ENCODE peak calls at places on chromosomes 16 and 17, in six cellular contexts. Y is tibial nerve, O is HepG2, I is adrenal gland, A is uterus, J is H1. V is an unnamed sample.

GRCh38 chr16:81313731-81314602 is 795 bp upstream of the GAN start:
- DNase-seq in O (peak), J (peak), I (no peak), A (no peak), Y (no peak), V (peak)

GRCh38 chr16:48011466-48011865 is 144.3 kb downstream of the ABCC12 start:
- DNase-seq in J (no peak), O (no peak), A (no peak), I (no peak), Y (no peak), V (no peak)

GRCh38 chr16:19068237-19068815 is 912 bp downstream of the COQ7 start:
- DNase-seq in A (no peak), J (no peak), I (peak), Y (no peak), O (no peak), V (peak)

GRCh38 chr16:57091990-57092785 is at the start of gene CPNE2:
- DNase-seq in J (no peak), O (no peak), I (peak), A (peak), Y (no peak), V (no peak)

GRCh38 chr17:17886253-17886652 is 49.5 kb upstream of the SREBF1 start:
- DNase-seq in I (no peak), Y (no peak), J (no peak), A (peak), O (no peak), V (no peak)

GRCh38 chr17:38915639-38915995 is 9.8 kb upstream of the LASP1NB start:
- DNase-seq in I (no peak), J (no peak), O (no peak), Y (peak), A (peak), V (no peak)

GRCh38 chr16:87186440-87186839 is 130.8 kb downstream of the C16orf95 start:
- DNase-seq in J (no peak), Y (no peak), A (no peak), I (no peak), O (no peak), V (no peak)

GRCh38 chr17:59378621-59379194 is 47.3 kb downstream of the YPEL2 start:
- DNase-seq in I (no peak), J (no peak), O (no peak), A (peak), Y (no peak), V (no peak)

GRCh38 chr17:32794533-32795246 is 82.2 kb downstream of the MYO1D start:
- DNase-seq in J (no peak), O (peak), Y (no peak), A (no peak), I (no peak), V (peak)

GRCh38 chr16:57255686-57256415 is 10.8 kb downstream of the ARL2BP start:
- DNase-seq in J (no peak), O (no peak), I (no peak), Y (no peak), A (no peak), V (no peak)

GRCh38 chr16:22366889-22367288 is 7.5 kb downstream of the CDR2 start:
- DNase-seq in Y (no peak), J (no peak), I (no peak), A (no peak), O (no peak), V (no peak)

GRCh38 chr17:77235370-77236080 is 94.8 kb downstream of the SEC14L1 start:
- DNase-seq in O (no peak), J (no peak), I (peak), A (peak), Y (no peak), V (no peak)

GRCh38 chr16:3950343-3951193 is 70.1 kb upstream of the CREBBP start:
- DNase-seq in Y (peak), O (no peak), A (peak), J (no peak), I (peak), V (no peak)

GRCh38 chr16:83967838-83968482 is at the start of gene NECAB2:
- DNase-seq in I (no peak), O (no peak), A (no peak), J (no peak), Y (no peak), V (peak)

GRCh38 chr16:86363057-86363490 is 147.3 kb upstream of the FOXF1 start:
- DNase-seq in A (no peak), J (no peak), I (no peak), O (no peak), Y (no peak), V (no peak)

GRCh38 chr17:49843774-49844350 is 4.0 kb downstream of the TAC4 start:
- DNase-seq in O (no peak), A (no peak), I (no peak), J (no peak), Y (no peak), V (peak)

GRCh38 chr16:73068546-73069401 is 20.8 kb upstream of the ZFHX3 start:
- DNase-seq in O (peak), A (peak), I (peak), J (no peak), Y (peak), V (no peak)
- TF ChIP-seq POLR2A in O (no peak), A (peak), I (peak), J (no peak), Y (peak), V (no peak)

DNA sequence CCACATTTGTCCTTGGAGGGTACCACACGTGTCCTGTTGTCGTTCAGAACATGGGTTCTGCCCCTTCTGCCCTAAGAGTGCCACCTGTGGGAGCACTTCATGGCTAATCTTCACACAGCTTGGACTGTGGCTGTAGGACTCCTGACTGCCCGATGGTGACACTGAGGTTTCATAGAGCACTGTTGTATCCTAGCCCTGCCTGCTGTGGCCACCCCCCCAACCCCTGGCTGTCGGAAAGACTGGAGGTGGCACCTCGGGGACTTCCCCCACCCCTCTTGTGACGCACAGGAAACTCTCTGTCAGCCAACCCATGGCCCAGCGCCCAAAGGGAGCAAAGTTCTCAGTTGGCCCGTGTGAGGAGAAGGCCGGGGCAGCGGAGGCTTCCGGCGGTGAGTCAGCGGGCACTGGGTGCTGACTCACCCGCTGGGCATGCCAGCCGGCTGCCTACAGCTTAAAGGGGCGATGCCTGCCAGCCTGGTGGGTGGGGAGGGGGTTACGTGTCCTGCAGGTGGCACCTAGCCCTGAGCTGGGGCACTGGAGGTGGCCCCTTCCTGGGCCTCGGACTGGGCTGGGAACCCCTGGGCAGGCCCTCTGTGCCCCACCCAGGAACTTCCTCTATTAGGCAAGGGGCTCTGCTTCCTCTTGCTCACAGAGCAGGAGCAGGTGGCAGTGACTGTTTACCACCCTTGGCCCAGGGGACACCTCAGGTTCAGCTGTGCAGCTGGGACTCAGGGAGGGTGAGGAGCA is 3.4 kb downstream of the MAP2K3 start:
- DNase-seq in A (peak), I (peak), J (no peak), Y (peak), O (peak), V (peak)
- TF ChIP-seq POLR2A in A (no peak), I (peak), J (no peak), Y (peak), O (peak), V (peak)

GRCh38 chr17:36124879-36125824 is 21.5 kb downstream of the CCL4 start:
- DNase-seq in O (no peak), A (no peak), I (no peak), Y (no peak), J (no peak), V (peak)
- TF ChIP-seq POLR2A in O (no peak), A (no peak), I (no peak), Y (no peak), J (no peak), V (no peak)

GRCh38 chr16:68539704-68540370 is 746 bp downstream of the ZFP90 start:
- DNase-seq in I (no peak), O (no peak), A (no peak), J (no peak), Y (no peak), V (no peak)

GRCh38 chr16:68533937-68534336 is 5.2 kb upstream of the ZFP90 start:
- DNase-seq in J (no peak), Y (no peak), O (no peak), A (no peak), I (no peak), V (no peak)

DNA sequence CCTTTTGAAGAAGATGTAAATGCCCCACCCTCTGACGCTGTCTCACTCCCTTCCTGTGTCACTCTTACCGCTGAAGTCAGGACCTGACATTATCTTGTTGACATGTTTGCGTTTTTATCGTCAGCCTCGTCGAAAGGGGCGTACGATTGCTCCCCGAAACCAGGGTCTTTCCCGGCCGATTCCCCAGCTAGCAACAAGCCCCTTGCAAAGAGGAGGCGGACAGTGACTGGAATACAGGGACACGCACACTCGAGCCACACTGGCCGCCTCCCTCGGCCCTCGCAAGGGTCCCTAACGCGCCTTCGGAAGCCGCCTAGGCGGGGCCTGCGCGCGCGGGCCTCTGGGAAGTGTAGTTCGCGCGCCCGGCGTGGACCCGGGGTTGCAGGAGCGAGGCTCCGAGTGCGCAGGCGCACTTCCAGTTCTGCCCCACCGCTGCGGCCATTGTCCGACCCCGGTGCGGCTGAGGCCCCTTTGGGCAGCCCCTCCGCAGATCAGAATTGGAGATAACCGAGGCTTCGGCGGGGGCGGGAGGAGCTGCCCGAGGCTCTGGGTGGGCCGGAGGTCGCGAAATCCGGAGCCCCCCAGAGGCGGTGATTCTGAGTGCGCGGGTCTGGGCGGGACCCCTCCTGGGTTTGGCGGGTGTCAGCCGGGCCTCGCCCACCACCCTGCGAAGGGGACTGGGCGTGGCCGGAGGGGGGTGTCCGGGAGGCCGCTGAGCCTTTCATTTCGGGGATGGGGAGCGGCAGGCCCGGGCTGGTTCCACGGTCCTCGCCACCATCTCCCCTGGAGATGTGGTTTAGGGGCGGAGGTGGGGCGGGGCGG is at the start of gene ZFP90:
- DNase-seq in O (peak), Y (peak), I (peak), J (peak), A (peak), V (peak)
- TF ChIP-seq POLR2A in O (peak), Y (peak), I (peak), J (peak), A (no peak), V (peak)

GRCh38 chr17:64083571-64084085 is 46.3 kb downstream of the ERN1 start:
- DNase-seq in Y (no peak), A (no peak), J (no peak), I (no peak), O (no peak), V (no peak)

GRCh38 chr17:64084086-64084939 is 45.6 kb downstream of the ERN1 start:
- DNase-seq in O (peak), J (no peak), I (no peak), Y (no peak), A (no peak), V (peak)

GRCh38 chr17:64083093-64083492 is 46.9 kb downstream of the ERN1 start:
- DNase-seq in O (no peak), J (no peak), I (no peak), Y (no peak), A (no peak), V (no peak)

GRCh38 chr17:64080174-64080618 is 49.7 kb downstream of the ERN1 start:
- DNase-seq in Y (no peak), O (peak), I (no peak), J (no peak), A (no peak), V (no peak)

DNA sequence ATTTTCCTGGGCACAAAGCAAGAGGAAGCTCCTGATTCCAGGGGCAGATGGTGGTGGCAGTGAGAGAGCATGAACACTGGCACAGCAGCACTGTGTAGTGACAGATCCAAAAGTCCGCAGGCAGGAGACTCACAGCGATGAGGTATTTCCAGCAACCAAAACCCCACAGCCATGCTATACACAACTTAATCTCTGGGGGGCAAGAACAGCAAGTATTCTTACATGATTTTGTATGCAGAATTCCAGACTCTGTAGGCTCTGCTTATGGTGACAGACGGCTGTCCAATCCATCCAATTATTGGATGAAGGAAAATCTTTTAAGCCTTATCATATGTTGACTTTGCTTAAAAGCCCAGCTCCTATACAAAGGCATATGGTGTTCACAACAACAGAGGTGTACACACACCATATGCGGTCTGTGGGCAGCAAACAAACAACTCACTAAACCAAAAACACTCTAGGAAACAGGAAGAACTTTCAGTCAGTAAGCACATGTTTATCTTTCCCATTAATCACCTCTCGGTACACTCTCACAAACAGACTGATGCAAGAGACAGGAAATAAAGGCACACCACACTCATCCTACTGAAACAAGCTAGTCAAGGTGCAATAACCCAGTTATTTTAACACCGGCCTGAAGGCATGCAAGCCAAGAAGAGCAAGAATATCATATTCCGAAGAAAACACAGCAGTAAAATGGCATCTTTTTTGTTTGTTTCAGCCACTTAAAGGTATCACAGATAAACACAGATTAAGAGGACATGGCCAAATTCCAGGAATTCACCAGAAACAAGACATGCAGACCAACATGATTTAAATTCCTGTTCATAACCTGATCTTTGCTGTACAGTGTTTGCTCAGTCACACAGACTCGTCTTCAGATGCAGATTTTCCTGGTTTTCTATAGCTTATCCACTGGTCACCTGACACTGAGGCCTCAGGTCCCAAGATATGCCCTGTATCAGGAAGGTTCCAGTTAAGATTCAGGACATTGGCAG is 47.8 kb downstream of the ERN1 start:
- DNase-seq in J (no peak), I (no peak), O (peak), Y (no peak), A (no peak), V (peak)
- TF ChIP-seq POLR2A in J (no peak), I (no peak), O (no peak), Y (no peak), A (no peak), V (no peak)

GRCh38 chr16:75262800-75263127 is 11.3 kb upstream of the BCAR1 start:
- DNase-seq in O (no peak), J (no peak), A (no peak), I (no peak), Y (no peak), V (no peak)

GRCh38 chr16:75263291-75263962 is 12.0 kb upstream of the BCAR1 start:
- DNase-seq in A (no peak), J (no peak), O (no peak), I (no peak), Y (no peak), V (no peak)

GRCh38 chr16:75261590-75262078 is 10.2 kb upstream of the BCAR1 start:
- DNase-seq in O (no peak), A (no peak), Y (no peak), J (no peak), I (no peak), V (no peak)

GRCh38 chr16:75260856-75261589 is 9.6 kb upstream of the BCAR1 start:
- DNase-seq in O (no peak), J (no peak), Y (no peak), I (no peak), A (no peak), V (no peak)

DNA sequence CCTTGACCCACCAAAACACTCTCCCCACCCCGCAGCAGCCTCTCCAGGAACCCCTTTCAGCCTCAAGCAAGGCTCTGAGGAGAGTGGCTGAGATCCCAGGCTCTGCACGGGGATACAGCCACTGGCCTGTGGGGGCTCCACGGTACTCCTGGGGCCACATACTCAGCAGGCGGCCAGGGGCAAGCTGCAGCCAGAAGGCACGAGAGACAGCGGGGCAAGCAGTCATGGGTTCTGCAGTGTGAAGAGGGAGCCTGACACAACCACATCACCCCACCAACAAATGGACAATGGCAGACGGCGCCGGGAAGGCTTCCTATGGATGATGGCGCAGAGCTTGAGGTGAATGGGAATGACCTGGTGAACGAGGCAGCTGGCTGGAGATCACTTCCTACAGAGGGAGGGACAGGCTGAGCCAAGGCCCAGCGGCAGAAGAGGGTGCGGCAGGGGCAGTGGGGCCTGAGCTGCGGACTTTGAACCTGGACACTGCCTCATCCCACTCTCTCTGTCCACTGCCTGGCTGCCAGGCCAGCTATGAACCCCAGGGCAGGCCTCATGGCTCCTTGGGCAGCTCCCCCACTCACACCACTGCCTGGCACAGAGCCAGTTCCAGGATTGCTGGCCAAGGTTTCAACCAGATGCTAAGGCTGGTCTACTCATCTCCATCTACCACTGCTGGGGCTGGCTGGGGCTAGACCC is 10.8 kb upstream of the BCAR1 start:
- DNase-seq in J (no peak), Y (no peak), I (peak), A (peak), O (peak), V (peak)
- TF ChIP-seq POLR2A in J (no peak), Y (no peak), I (no peak), A (no peak), O (peak), V (no peak)

GRCh38 chr17:70318061-70318460 is 148.7 kb downstream of the KCNJ2 start:
- DNase-seq in J (no peak), Y (no peak), O (no peak), A (no peak), I (no peak), V (no peak)

GRCh38 chr17:70314506-70314905 is 145.2 kb downstream of the KCNJ2 start:
- DNase-seq in A (no peak), I (no peak), Y (no peak), O (no peak), J (no peak), V (no peak)

GRCh38 chr17:70319516-70319915 is 150.2 kb downstream of the KCNJ2 start:
- DNase-seq in O (no peak), Y (no peak), A (no peak), J (no peak), I (no peak), V (no peak)

GRCh38 chr17:70314096-70314495 is 144.8 kb downstream of the KCNJ2 start:
- DNase-seq in O (no peak), A (no peak), I (no peak), J (no peak), Y (no peak), V (no peak)

GRCh38 chr17:70317416-70317815 is 148.1 kb downstream of the KCNJ2 start:
- DNase-seq in A (no peak), J (no peak), O (no peak), I (no peak), Y (no peak), V (no peak)
- TF ChIP-seq POLR2A in A (no peak), J (no peak), O (no peak), I (no peak), Y (no peak), V (no peak)